ENCODE peak calls at places on chromosomes 1 and 21, in four cellular contexts. F is hepatocyte, Z is psoas muscle, U is tibial artery. J is an unnamed sample.

GRCh38 chr1:230105754-230106625 is 39.0 kb downstream of the GALNT2 start:
- DNase-seq in F (peak; percentile 73), U (no peak), Z (no peak), J (no peak)

GRCh38 chr1:25872708-25873107 is 2.8 kb downstream of the PAQR7 start:
- DNase-seq in Z (no peak), U (no peak), F (no peak), J (no peak)

GRCh38 chr1:154867841-154868610 is 2.1 kb downstream of the KCNN3 start:
- DNase-seq in Z (no peak), F (no peak), U (no peak), J (no peak)

GRCh38 chr1:52037402-52037814 is 3.8 kb upstream of the KTI12 start:
- DNase-seq in Z (no peak), F (peak; percentile 42), U (no peak), J (no peak)

GRCh38 chr1:53070621-53071020 is 8.6 kb downstream of the PODN start:
- DNase-seq in Z (no peak), F (no peak), U (peak; percentile 18), J (no peak)

GRCh38 chr1:1609822-1610485 is 5.3 kb upstream of the MIB2 start:
- DNase-seq in U (no peak), Z (no peak), F (no peak), J (no peak)

GRCh38 chr1:92987462-92987861 is 26.2 kb upstream of the DIPK1A start:
- DNase-seq in F (no peak), Z (no peak), U (no peak), J (no peak)

GRCh38 chr1:46180082-46180616 is 3.9 kb upstream of the P3R3URF start:
- DNase-seq in Z (no peak), F (peak; percentile 71), U (no peak), J (no peak)

GRCh38 chr21:17658931-17659330 is 46.2 kb upstream of the BTG3 start:
- DNase-seq in F (no peak), Z (no peak), U (no peak), J (no peak)

GRCh38 chr1:62676606-62677356 is 11.4 kb downstream of the DOCK7 start:
- DNase-seq in F (no peak), Z (no peak), U (no peak), J (peak; percentile 90)

GRCh38 chr1:15155760-15156743 is 2.5 kb downstream of the TMEM51 start:
- DNase-seq in U (no peak), Z (no peak), F (no peak), J (no peak)

GRCh38 chr1:227785094-227785811 is 30.2 kb upstream of the PRSS38 start:
- DNase-seq in F (no peak), Z (no peak), U (no peak), J (no peak)

GRCh38 chr1:115679141-115679611 is 37.4 kb downstream of the VANGL1 start:
- DNase-seq in U (peak; percentile 73), Z (peak; percentile 50), F (peak; percentile 48), J (peak; percentile 24)

GRCh38 chr1:29498126-29499100 is 262.1 kb downstream of the PTPRU start:
- DNase-seq in U (no peak), Z (no peak), F (peak; percentile 26), J (no peak)

GRCh38 chr1:18743233-18743632 is 112.6 kb downstream of the PAX7 start:
- DNase-seq in Z (no peak), U (no peak), F (no peak), J (no peak)

GRCh38 chr1:66575739-66576138 is 41.8 kb downstream of the SGIP1 start:
- DNase-seq in Z (no peak), F (peak; percentile 77), U (no peak), J (peak; percentile 94)

GRCh38 chr1:231679109-231679508 is 52.5 kb downstream of the DISC1 start:
- DNase-seq in Z (no peak), U (no peak), F (no peak), J (no peak)

GRCh38 chr1:163744488-163744887 is 422.7 kb downstream of the NUF2 start:
- DNase-seq in U (no peak), F (no peak), Z (no peak), J (no peak)

GRCh38 chr1:209869242-209870149 is 41.7 kb downstream of the UTP25 start:
- DNase-seq in Z (no peak), F (no peak), U (no peak), J (no peak)

GRCh38 chr1:105027838-105028471 is 1278.3 kb downstream of the AMY1C start:
- DNase-seq in F (no peak), U (no peak), Z (no peak), J (no peak)

GRCh38 chr1:173410133-173410793 is 66.9 kb upstream of the PRDX6 start:
- DNase-seq in Z (no peak), U (no peak), F (no peak), J (no peak)

GRCh38 chr1:32142446-32143301 is 34.8 kb downstream of the KPNA6 start:
- DNase-seq in F (peak; percentile 85), U (peak; percentile 24), Z (peak; percentile 51), J (peak; percentile 74)

GRCh38 chr1:202205523-202206190 is 12.1 kb downstream of the LGR6 start:
- DNase-seq in F (no peak), Z (no peak), U (no peak), J (no peak)

GRCh38 chr1:202434059-202434458 is 85.6 kb downstream of the PPP1R12B start:
- DNase-seq in U (no peak), F (no peak), Z (no peak), J (no peak)

GRCh38 chr1:6385673-6386191 is 7.8 kb downstream of the ACOT7 start:
- DNase-seq in Z (peak; percentile 35), U (no peak), F (peak; percentile 68), J (peak; percentile 41)

GRCh38 chr1:101474039-101474665 is 237.3 kb downstream of the S1PR1 start:
- DNase-seq in F (peak; percentile 36), U (no peak), Z (no peak), J (peak; percentile 9)

GRCh38 chr21:17848228-17848627 is 29.1 kb upstream of the C21orf91 start:
- DNase-seq in F (peak; percentile 9), Z (peak; percentile 30), U (peak; percentile 48), J (peak; percentile 72)

GRCh38 chr1:228823200-228823599 is 87.9 kb downstream of the RHOU start:
- DNase-seq in Z (no peak), U (no peak), F (no peak), J (no peak)

GRCh38 chr1:56799605-56800398 is 19.4 kb downstream of the FYB2 start:
- DNase-seq in Z (no peak), U (no peak), F (no peak), J (no peak)

GRCh38 chr1:82517586-82517985 is 716.9 kb downstream of the ADGRL2 start:
- DNase-seq in U (peak; percentile 61), F (peak; percentile 31), Z (peak; percentile 14), J (no peak)

GRCh38 chr1:35932158-35932636 is 1.3 kb downstream of the AGO3 start:
- DNase-seq in F (no peak), Z (no peak), U (no peak), J (no peak)
- H3K4me3 ChIP-seq in F (peak overlapping the region; percentile 86), Z (peak overlapping the region; percentile 80), U (peak overlapping the region; percentile 73), J (peak overlapping the region; percentile 95)

GRCh38 chr1:78274814-78275213 is 216.0 kb upstream of the PTGFR start:
- DNase-seq in U (no peak), Z (no peak), F (no peak), J (no peak)

GRCh38 chr1:78277253-78277652 is 213.5 kb upstream of the PTGFR start:
- DNase-seq in F (no peak), Z (no peak), U (no peak), J (no peak)

GRCh38 chr1:78279051-78279450 is 211.7 kb upstream of the PTGFR start:
- DNase-seq in Z (no peak), U (no peak), F (no peak), J (no peak)

GRCh38 chr1:78275456-78275855 is 215.3 kb upstream of the PTGFR start:
- DNase-seq in F (no peak), Z (no peak), U (no peak), J (no peak)

GRCh38 chr1:78275906-78276690 is 214.7 kb upstream of the PTGFR start:
- DNase-seq in Z (no peak), U (no peak), F (no peak), J (no peak)
- TF ChIP-seq CTCF in Z (no peak), U (no peak), F (no peak), J (no peak)

GRCh38 chr1:162321809-162322422 is 54.7 kb downstream of the SPATA46 start:
- DNase-seq in U (no peak), Z (no peak), F (no peak), J (no peak)

GRCh38 chr1:162326559-162326958 is 50.1 kb downstream of the SPATA46 start:
- DNase-seq in Z (no peak), U (no peak), F (no peak), J (no peak)

GRCh38 chr1:162323023-162323422 is 53.6 kb downstream of the SPATA46 start:
- DNase-seq in Z (no peak), F (no peak), U (no peak), J (no peak)

GRCh38 chr1:162327144-162327790 is 49.4 kb downstream of the SPATA46 start:
- DNase-seq in U (no peak), F (no peak), Z (no peak), J (no peak)

DNA sequence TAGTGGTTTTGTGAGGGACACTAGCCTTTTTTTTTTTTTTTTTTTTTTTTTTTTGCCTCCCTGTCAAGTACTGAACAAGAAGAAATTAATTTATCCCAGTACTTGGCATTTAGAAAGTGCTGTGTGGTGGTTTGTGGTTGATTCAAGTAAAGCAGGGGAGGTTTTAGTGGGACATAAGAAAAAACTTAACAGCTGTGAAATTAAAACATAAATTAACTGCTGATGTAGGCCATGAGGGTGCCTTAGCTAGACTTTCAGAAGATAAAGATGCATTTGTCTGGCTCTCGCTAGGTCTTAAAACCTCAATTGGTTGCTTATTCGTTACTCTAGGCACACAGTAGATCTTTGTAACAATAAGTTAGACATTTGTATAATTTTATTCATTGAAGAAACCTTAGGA is 52.3 kb downstream of the SPATA46 start:
- DNase-seq in U (no peak), Z (no peak), F (no peak), J (no peak)
- H3K4me3 ChIP-seq in U (no peak overlapping the region), Z (no peak overlapping the region), F (no peak overlapping the region), J (no peak overlapping the region)

DNA sequence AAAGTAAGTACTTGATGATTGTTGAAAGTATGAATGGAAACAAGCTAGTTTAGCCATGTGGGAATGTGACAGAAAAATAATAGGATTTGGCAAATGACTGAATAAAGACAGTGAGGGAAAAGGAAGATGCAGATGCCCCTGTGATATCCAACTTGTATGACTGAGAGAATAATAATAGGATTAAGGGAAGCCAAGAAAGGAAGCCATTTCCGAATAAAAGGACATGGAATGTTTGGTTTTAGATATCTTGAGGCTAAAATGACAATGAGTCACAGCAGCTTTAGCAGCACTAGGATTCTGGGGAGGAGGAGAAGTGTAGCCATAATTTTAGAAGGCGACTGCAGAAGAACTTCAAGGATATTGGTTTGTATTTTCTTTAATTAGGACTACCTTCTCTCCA is 109.2 kb downstream of the TTLL7 start:
- DNase-seq in F (no peak), U (no peak), Z (no peak), J (no peak)
- TF ChIP-seq CTCF in F (no peak), U (no peak), Z (no peak), J (no peak)

GRCh38 chr1:157110003-157110402 is 10.4 kb upstream of the ETV3L start:
- DNase-seq in U (no peak), Z (no peak), F (no peak), J (no peak)
- H3K4me3 ChIP-seq in U (no peak overlapping the region), Z (no peak overlapping the region), F (no peak overlapping the region), J (no peak overlapping the region)

GRCh38 chr1:96524100-96524499 is 197.5 kb upstream of the PTBP2 start:
- DNase-seq in U (no peak), F (no peak), Z (no peak), J (no peak)
- TF ChIP-seq CTCF in U (no peak), F (no peak), Z (no peak), J (no peak)

J was measured in HFF-Myc.